ENCODE peak calls at places on chromosome 14, in five cellular contexts. X is psoas muscle, L is astrocyte of the spinal cord, A is foreskin fibroblast, E is dorsolateral prefrontal cortex. D is an unnamed sample.

GRCh38 chr14:31788340-31788739 is 227.1 kb downstream of the NUBPL start:
- DNase-seq in X (no peak), A (no peak), L (no peak), E (no peak), D (no peak)

GRCh38 chr14:104810316-104810715 is 9.4 kb downstream of the ZBTB42 start:
- DNase-seq in A (no peak), L (no peak), E (no peak), X (no peak), D (no peak)

GRCh38 chr14:92651793-92652382 is 96.5 kb downstream of the LGMN start:
- DNase-seq in A (no peak), E (no peak), X (peak), L (no peak), D (no peak)

GRCh38 chr14:54310151-54310851 is 86.5 kb upstream of the CDKN3 start:
- DNase-seq in X (no peak), L (no peak), A (no peak), E (no peak), D (no peak)

GRCh38 chr14:61178226-61179060 is 102.7 kb downstream of the TMEM30B start:
- DNase-seq in L (peak), A (peak), E (no peak), X (peak), D (no peak)

GRCh38 chr14:54567224-54567633 is 301 bp downstream of the SAMD4A start:
- DNase-seq in A (no peak), X (no peak), L (no peak), E (no peak), D (peak)

GRCh38 chr14:60721331-60722162 is 2.6 kb downstream of the SIX4 start:
- DNase-seq in A (peak), E (no peak), L (peak), X (peak), D (peak)

GRCh38 chr14:88995437-88996198 is 171.2 kb downstream of the TTC8 start:
- DNase-seq in E (no peak), L (peak), X (no peak), A (peak), D (no peak)

GRCh38 chr14:63759454-63759853 is 31.6 kb upstream of the SGPP1 start:
- DNase-seq in L (peak), A (peak), E (no peak), X (no peak), D (no peak)

GRCh38 chr14:67400434-67400833 is 11.5 kb downstream of the PLEK2 start:
- DNase-seq in E (no peak), X (no peak), L (no peak), A (no peak), D (no peak)

GRCh38 chr14:100038065-100038464 is 27.2 kb upstream of the EVL start:
- DNase-seq in A (no peak), E (no peak), L (no peak), X (no peak), D (no peak)

GRCh38 chr14:55297611-55298323 is 26.5 kb downstream of the FBXO34 start:
- DNase-seq in X (no peak), E (no peak), A (no peak), L (no peak), D (no peak)

GRCh38 chr14:22481546-22481945 is 107.5 kb downstream of the DAD1 start:
- DNase-seq in E (no peak), X (no peak), L (no peak), A (no peak), D (no peak)

GRCh38 chr14:100147181-100147631 is 12.2 kb downstream of the DEGS2 start:
- DNase-seq in E (no peak), A (no peak), X (no peak), L (no peak), D (no peak)

GRCh38 chr14:71687115-71687836 is 245.0 kb upstream of the RGS6 start:
- DNase-seq in E (no peak), L (no peak), A (no peak), X (no peak), D (no peak)

GRCh38 chr14:55071870-55072640 is 20.6 kb downstream of the MAPK1IP1L start:
- DNase-seq in A (peak), L (peak), E (peak), X (no peak), D (no peak)

GRCh38 chr14:64278458-64278857 is 15.7 kb downstream of the ESR2 start:
- DNase-seq in E (no peak), X (no peak), A (no peak), L (no peak), D (no peak)

GRCh38 chr14:104642540-104642868 is 37.9 kb upstream of the TMEM179 start:
- DNase-seq in A (no peak), E (peak), X (no peak), L (no peak), D (no peak)

GRCh38 chr14:91244501-91244901 is at the start of gene GPR68:
- DNase-seq in L (peak), A (peak), E (peak), X (peak), D (no peak)

GRCh38 chr14:23153891-23154796 is 29.3 kb downstream of the SLC7A8 start:
- DNase-seq in X (peak), E (peak), L (no peak), A (peak), D (no peak)

GRCh38 chr14:96722751-96723150 is 74.4 kb upstream of the VRK1 start:
- DNase-seq in E (no peak), A (no peak), X (no peak), L (no peak), D (no peak)

GRCh38 chr14:102464846-102465341 is 44.7 kb downstream of the ANKRD9 start:
- DNase-seq in L (no peak), A (no peak), X (no peak), E (no peak), D (no peak)

GRCh38 chr14:64417042-64417770 is 29.1 kb downstream of the MTHFD1 start:
- DNase-seq in E (no peak), L (peak), A (peak), X (no peak), D (no peak)

GRCh38 chr14:68364823-68365222 is 428.0 kb downstream of the ZFP36L1 start:
- DNase-seq in L (no peak), E (no peak), A (no peak), X (no peak), D (no peak)

GRCh38 chr14:37939442-37940028 is 268.2 kb upstream of the SSTR1 start:
- DNase-seq in E (no peak), A (no peak), L (no peak), X (no peak), D (no peak)

GRCh38 chr14:101917413-101918124 is 46.8 kb upstream of the DYNC1H1 start:
- DNase-seq in L (peak), A (no peak), X (no peak), E (no peak), D (no peak)

GRCh38 chr14:31543969-31544799 is 17.0 kb upstream of the NUBPL start:
- DNase-seq in A (no peak), X (no peak), E (no peak), L (peak), D (no peak)

GRCh38 chr14:60668431-60669112 is 19.3 kb upstream of the SIX1 start:
- DNase-seq in X (no peak), A (no peak), L (no peak), E (no peak), D (no peak)

GRCh38 chr14:98704441-98704840 is 567.6 kb downstream of the BCL11B start:
- DNase-seq in L (no peak), A (no peak), E (no peak), X (no peak), D (no peak)

GRCh38 chr14:31893156-31893813 is 183.8 kb upstream of the ARHGAP5 start:
- DNase-seq in L (no peak), A (no peak), X (no peak), E (no peak), D (peak)

DNA sequence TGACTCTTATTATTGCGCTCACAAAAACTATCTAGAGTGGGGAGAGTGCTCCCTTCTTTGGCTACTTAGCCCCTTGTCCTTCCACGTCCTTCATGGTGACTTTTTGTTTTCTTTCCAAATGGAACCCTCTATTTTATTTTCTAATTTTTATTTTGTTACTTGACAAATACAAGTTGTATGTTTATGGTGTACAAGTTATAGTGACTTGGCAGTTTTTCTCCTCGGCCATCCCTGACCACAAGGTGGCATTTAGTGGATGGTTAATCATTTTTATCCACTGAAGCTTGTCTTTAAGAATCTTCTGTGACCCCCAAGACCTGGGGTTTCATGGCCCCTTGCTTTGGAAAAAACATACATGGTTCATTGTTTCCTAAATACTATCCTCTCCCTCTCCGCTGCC is 70.1 kb downstream of the NKX2-1 start:
- DNase-seq in L (no peak), A (no peak), E (no peak), X (no peak), D (no peak)
- TF ChIP-seq CTCF in L (no peak), A (no peak), E (no peak), X (no peak), D (no peak)

DNA sequence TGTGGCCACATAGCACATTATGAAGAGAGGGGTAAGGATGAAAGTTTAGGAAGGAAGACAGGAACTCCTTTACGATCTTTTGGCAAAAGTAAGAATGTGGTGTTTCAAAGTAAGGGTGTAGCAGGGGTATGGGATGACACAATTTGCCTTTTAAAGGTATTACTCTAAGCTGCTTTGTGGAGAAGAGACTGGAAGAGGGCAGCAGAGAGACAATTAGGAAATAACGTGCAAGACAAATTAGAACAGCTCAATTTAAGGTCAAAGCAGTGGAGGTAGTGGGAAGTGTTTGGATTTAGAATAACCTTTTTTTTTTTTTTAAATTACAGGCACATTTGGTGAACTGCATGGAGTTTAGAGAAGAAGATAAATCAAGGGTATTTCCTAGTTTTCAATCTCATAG is 342.6 kb downstream of the NOVA1 start:
- DNase-seq in E (no peak), A (peak), X (no peak), L (peak), D (no peak)
- TF ChIP-seq CTCF in E (no peak), A (peak), X (no peak), L (peak), D (no peak)

GRCh38 chr14:65962952-65963351 is 523.2 kb upstream of the CCDC196 start:
- DNase-seq in E (no peak), L (no peak), X (no peak), A (no peak), D (no peak)

GRCh38 chr14:65961004-65961403 is 525.2 kb upstream of the CCDC196 start:
- DNase-seq in L (peak), A (peak), X (peak), E (no peak), D (peak)

GRCh38 chr14:65958664-65959562 is 527.3 kb upstream of the CCDC196 start:
- DNase-seq in A (peak), X (no peak), L (peak), E (no peak), D (no peak)

GRCh38 chr14:65957631-65958205 is 528.5 kb upstream of the CCDC196 start:
- DNase-seq in E (no peak), X (no peak), A (no peak), L (no peak), D (no peak)

DNA sequence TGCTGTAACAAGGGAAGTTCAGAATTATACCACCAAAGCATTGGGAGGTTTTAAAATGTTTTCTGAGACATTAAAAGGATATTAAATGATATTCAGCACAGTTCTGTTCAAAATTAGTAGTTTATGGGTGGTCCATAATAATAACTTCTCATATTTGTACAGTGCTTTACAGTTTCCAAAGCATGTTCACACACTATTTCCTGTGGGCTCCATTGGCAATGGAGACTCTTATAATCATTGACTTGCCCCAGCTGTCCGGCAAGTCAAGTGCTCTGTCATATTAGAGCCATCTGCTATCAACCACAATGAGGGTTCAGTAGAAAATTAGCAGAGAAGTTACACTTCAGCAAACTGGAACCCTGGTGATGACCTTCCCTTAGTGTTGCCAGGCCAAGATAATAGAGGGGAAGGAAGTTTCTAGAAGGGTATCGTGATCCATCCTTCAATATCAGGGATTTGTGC is 526.6 kb upstream of the CCDC196 start:
- DNase-seq in A (no peak), X (no peak), E (no peak), L (no peak), D (no peak)
- TF ChIP-seq CTCF in A (no peak), X (peak), E (no peak), L (no peak), D (peak)

GRCh38 chr14:105999361-106000028 is 473.1 kb downstream of the TMEM121 start:
- DNase-seq in L (no peak), E (no peak), X (peak), A (no peak), D (no peak)
- TF ChIP-seq CTCF in L (peak), E (no peak), X (peak), A (peak), D (peak)

DNA sequence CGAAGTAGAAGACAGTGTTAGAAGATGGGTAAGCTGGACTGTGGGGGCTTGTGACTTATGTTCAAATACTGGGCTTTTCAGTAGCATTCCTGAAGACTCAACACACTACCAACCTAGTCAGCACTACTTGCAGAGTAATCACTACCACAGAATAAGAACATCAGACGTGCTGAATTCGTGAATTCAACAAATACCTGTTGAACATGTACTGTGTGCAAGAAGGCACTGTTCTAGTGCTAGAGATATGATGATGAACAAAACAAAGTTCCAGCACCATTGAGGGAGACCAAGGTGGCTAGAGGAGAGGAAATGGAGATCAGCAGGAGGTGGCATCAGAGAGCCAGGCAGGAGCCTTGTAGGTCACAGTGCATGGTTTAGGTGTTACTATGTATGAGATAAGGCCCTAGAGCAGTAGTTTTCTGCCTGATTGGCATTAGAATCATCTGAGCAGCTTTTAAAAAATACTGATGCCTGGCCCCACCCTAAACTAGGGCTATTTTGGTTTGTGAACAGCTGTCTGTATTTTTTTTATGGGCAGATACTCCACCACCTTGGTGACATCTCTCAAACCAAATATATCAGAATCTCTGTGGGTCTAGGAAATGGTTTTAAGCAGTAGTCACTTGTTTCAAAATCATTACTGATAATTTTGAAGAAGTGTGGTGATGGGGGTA is 26.8 kb downstream of the FERMT2 start:
- DNase-seq in X (no peak), E (no peak), A (no peak), L (no peak), D (no peak)
- TF ChIP-seq CTCF in X (peak), E (no peak), A (no peak), L (no peak), D (no peak)

GRCh38 chr14:94748667-94749347 is 21.1 kb downstream of the GSC start:
- DNase-seq in E (no peak), X (no peak), A (no peak), L (no peak), D (no peak)
- TF ChIP-seq CTCF in E (no peak), X (peak), A (peak), L (peak), D (peak)

DNA sequence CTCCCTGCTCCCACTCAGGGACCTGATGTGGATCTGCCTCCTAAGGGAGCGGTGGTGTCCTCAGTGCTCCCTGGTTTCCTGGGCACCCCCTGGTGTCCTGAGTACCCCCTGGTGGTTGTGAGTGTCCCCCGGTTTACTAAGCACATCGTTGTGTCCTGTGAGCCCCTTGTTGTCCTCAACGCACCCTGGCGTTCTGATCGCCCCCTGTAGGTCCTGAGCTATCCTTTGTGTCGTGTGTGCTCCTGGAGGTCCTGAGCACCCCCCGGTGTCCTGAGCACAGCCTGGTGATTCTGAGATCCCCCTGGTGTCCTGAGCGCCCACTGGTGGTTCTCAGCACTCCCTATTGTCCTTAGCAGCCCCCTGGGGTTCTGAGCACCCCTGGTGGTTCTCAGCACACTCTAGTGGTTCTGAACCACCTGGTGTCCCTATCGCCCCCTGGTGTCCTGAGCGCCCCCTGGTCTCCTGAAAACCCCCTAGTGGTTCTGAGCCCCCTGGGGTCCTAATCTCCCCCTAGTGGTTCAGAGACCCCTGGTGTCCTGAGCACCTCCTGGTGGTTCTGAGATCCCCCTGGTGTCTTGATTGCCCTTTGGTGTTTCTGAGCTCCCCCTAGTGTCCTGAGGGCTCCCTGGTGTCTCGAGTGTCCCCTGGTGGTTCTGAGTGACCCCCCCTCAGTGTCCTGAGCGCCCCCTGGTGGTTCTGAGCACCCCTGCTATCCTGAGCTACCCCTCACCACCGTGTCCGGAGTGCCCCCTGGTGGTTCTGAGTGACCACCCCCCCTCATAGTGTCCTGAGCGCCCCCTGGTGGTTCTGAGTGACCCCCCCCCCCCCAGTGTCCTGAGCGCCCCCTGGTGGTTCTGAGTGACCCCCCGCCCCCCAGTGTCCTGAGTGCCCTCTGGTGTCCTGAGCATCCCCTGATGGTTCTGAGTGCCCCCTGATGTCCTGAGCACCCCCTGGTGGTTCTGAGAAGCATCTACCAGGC is 615.1 kb downstream of the TMEM121 start:
- DNase-seq in X (no peak), L (no peak), A (no peak), E (no peak), D (no peak)
- TF ChIP-seq CTCF in X (no peak), L (no peak), A (no peak), E (no peak), D (no peak)

GRCh38 chr14:76774471-76775158 is 13.3 kb downstream of the VASH1 start:
- DNase-seq in L (no peak), E (no peak), X (no peak), A (no peak), D (no peak)
- TF ChIP-seq CTCF in L (no peak), E (no peak), X (no peak), A (no peak), D (no peak)

DNA sequence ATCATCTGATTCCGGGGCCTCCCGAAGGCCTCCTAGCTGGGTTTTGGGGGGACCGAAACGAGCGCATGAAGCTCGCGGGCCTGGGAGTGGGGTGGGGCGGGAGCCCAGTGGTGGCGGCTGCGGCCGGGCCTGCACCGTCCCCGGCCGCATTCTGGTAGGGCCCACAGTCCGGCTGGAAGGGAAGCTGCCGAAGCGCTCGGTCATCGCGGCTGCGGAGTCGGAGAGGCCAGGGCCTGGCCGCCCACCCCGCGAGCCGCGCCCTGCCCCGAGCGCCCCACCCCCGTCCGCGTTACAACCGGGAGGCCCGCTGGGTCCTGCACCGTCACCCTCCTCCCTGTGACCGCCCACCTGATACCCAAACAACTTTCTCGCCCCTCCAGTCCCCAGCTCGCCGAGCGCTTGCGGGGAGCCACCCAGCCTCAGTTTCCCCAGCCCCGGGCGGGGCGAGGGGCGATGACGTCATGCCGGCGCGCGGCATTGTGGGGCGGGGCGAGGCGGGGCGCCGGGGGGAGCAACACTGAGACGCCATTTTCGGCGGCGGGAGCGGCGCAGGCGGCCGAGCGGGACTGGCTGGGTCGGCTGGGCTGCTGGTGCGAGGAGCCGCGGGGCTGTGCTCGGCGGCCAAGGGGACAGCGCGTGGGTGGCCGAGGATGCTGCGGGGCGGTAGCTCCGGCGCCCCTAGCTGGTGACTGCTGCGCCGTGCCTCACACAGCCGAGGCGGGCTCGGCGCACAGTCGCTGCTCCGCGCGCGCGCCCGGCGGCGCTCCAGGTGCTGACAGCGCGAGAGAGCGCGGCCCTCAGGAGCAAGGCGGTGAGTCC is at the start of gene KLC1:
- DNase-seq in A (peak), L (peak), E (peak), X (peak), D (peak)
- TF ChIP-seq CTCF in A (no peak), L (no peak), E (no peak), X (no peak), D (peak)